ENCODE peak calls at places on chromosomes 16 and 17, in five cellular contexts. I is HEK293T; U is HT-29; Y is activated T-helper 1 cell treated with anti-CD3 and anti-CD28 coated beads, Interleukin-12 subunit alpha, Interleukin-12 subunit beta, Interleukin-2, Interleukin-4 antibody, amounts not matched to agents 30 ng/mL and 10 ng/mL and 1 ng/mL, durations not matched to agents 14 hours and 24 hours and 36 hours; O is left lobe of liver. H is an unnamed sample.

GRCh38 chr17:7184091-7184488 is 4.9 kb upstream of the ASGR1 start:
- DNase-seq in I (no peak), Y (no peak), U (peak), O (peak), H (no peak)

GRCh38 chr17:48259710-48260291 is 152.2 kb downstream of the SNX11 start:
- DNase-seq in Y (no peak), U (peak), O (no peak), I (no peak), H (no peak)

GRCh38 chr17:29571486-29571882 is 3.0 kb downstream of the TP53I13 start:
- DNase-seq in O (no peak), I (no peak), Y (no peak), U (no peak), H (no peak)

GRCh38 chr17:78124081-78124835 is 4.3 kb downstream of the TMC6 start:
- DNase-seq in I (no peak), Y (no peak), U (no peak), O (no peak), H (no peak)

GRCh38 chr17:10094806-10095205 is 103.6 kb downstream of the GAS7 start:
- DNase-seq in O (no peak), Y (no peak), I (no peak), U (no peak), H (no peak)

GRCh38 chr16:56916571-56917403 is 15.2 kb upstream of the HERPUD1 start:
- DNase-seq in Y (peak), U (no peak), I (no peak), O (no peak), H (no peak)

GRCh38 chr16:29664133-29664912 is 1.3 kb downstream of the SPN start:
- DNase-seq in I (no peak), O (peak), Y (peak), U (no peak), H (no peak)

GRCh38 chr16:853981-854807 is 53.7 kb upstream of the GNG13 start:
- DNase-seq in I (no peak), Y (no peak), O (no peak), U (no peak), H (no peak)

GRCh38 chr16:10466861-10467260 is 81.0 kb downstream of the ATF7IP2 start:
- DNase-seq in O (no peak), Y (no peak), U (no peak), I (no peak), H (no peak)

GRCh38 chr16:84874983-84875382 is 55.2 kb downstream of the CRISPLD2 start:
- DNase-seq in O (no peak), Y (no peak), U (no peak), I (no peak), H (no peak)

GRCh38 chr17:81630274-81630673 is 6.6 kb downstream of the NPLOC4 start:
- DNase-seq in O (no peak), U (no peak), Y (no peak), I (no peak), H (no peak)

GRCh38 chr16:86725401-86725800 is 147.1 kb downstream of the FOXL1 start:
- DNase-seq in Y (no peak), U (no peak), O (no peak), I (no peak), H (no peak)

GRCh38 chr16:86575754-86576557 is 2.4 kb upstream of the FOXL1 start:
- DNase-seq in U (peak), Y (peak), I (peak), O (no peak), H (peak)

GRCh38 chr16:85554114-85554790 is 58.9 kb upstream of the GSE1 start:
- DNase-seq in I (peak), Y (peak), O (peak), U (peak), H (no peak)

GRCh38 chr17:37131670-37132620 is 183.2 kb downstream of the AATF start:
- DNase-seq in I (peak), O (no peak), U (no peak), Y (no peak), H (no peak)

GRCh38 chr17:8994319-8994718 is 27.0 kb upstream of the NTN1 start:
- DNase-seq in Y (peak), I (peak), O (peak), U (peak), H (peak)

GRCh38 chr17:41507315-41507880 is 2.0 kb upstream of the KRT13 start:
- DNase-seq in I (no peak), Y (no peak), O (no peak), U (no peak), H (no peak)

GRCh38 chr16:89257281-89257731 is 39.8 kb downstream of the ZNF778 start:
- DNase-seq in U (no peak), O (no peak), I (no peak), Y (no peak), H (peak)

GRCh38 chr16:8861563-8862308 is 7.1 kb downstream of the CARHSP1 start:
- DNase-seq in I (no peak), Y (no peak), U (no peak), O (peak), H (no peak)

GRCh38 chr17:40540448-40540847 is 24.8 kb downstream of the CCR7 start:
- DNase-seq in O (no peak), Y (peak), U (no peak), I (no peak), H (no peak)

GRCh38 chr16:30997887-30998711 is 12.3 kb downstream of the STX1B start:
- DNase-seq in Y (no peak), I (no peak), O (no peak), U (no peak), H (no peak)

GRCh38 chr16:19389246-19389645 is 28.4 kb upstream of the TMC5 start:
- DNase-seq in I (peak), O (peak), Y (peak), U (peak), H (peak)

GRCh38 chr17:82365586-82366295 is 5.8 kb upstream of the UTS2R start:
- DNase-seq in Y (no peak), U (no peak), I (no peak), O (no peak), H (no peak)

GRCh38 chr17:5562661-5563360 is 21.5 kb downstream of the NLRP1 start:
- DNase-seq in I (peak), Y (no peak), U (no peak), O (no peak), H (no peak)

GRCh38 chr16:278863-279366 is 1.5 kb upstream of the ARHGDIG start:
- DNase-seq in Y (peak), O (no peak), I (no peak), U (peak), H (no peak)

GRCh38 chr17:14580494-14580893 is 279.6 kb downstream of the HS3ST3B1 start:
- DNase-seq in Y (no peak), O (no peak), I (no peak), U (no peak), H (no peak)

GRCh38 chr17:38604479-38605229 is 1.1 kb downstream of the SRCIN1 start:
- DNase-seq in Y (peak), I (no peak), U (peak), O (no peak), H (peak)

GRCh38 chr16:80023865-80024264 is 423.3 kb upstream of the MAF start:
- DNase-seq in U (no peak), O (no peak), Y (no peak), I (no peak), H (no peak)

GRCh38 chr17:42980766-42981397 is 517 bp downstream of the RUNDC1 start:
- DNase-seq in I (peak), U (peak), O (peak), Y (peak), H (peak)

H was measured in endothelial cell.